ENCODE peak calls at places on chromosomes 11 and 22, in four cellular contexts. G is hepatocyte, N is Calu3, V is dorsolateral prefrontal cortex. Q is an unnamed sample.
A peak's percentile ranks its signal among the peaks of the same experiment; 100 is the strongest.

GRCh38 chr11:4580124-4580523 is 1.4 kb upstream of the OR52I2 start:
- DNase-seq in N (no peak), G (no peak), V (no peak), Q (no peak)

GRCh38 chr11:21769188-21769587 is 423.7 kb upstream of the ANO5 start:
- DNase-seq in N (no peak), G (no peak), V (no peak), Q (no peak)

GRCh38 chr11:34324466-34324865 is 33.3 kb downstream of the ABTB2 start:
- DNase-seq in V (no peak), G (no peak), N (no peak), Q (no peak)

GRCh38 chr11:101456812-101457211 is 127.0 kb downstream of the TRPC6 start:
- DNase-seq in N (no peak), G (peak; percentile 29), V (no peak), Q (no peak)

GRCh38 chr11:69000831-69001245 is 12.2 kb downstream of the MRGPRF start:
- DNase-seq in N (peak; percentile 43), G (peak; percentile 68), V (no peak), Q (no peak)

GRCh38 chr22:32325416-32325801 is 32.3 kb upstream of the RFPL3 start:
- DNase-seq in N (no peak), G (no peak), V (no peak), Q (no peak)

GRCh38 chr11:31872074-31872440 is 60.9 kb upstream of the PAX6 start:
- DNase-seq in N (no peak), V (no peak), G (no peak), Q (no peak)

GRCh38 chr22:37675930-37676571 is 615 bp downstream of the LGALS1 start:
- DNase-seq in V (no peak), N (peak; percentile 46), G (no peak), Q (no peak)

GRCh38 chr11:43936081-43936480 is 6.4 kb upstream of the C11orf96 start:
- DNase-seq in V (no peak), G (no peak), N (no peak), Q (no peak)

GRCh38 chr22:30542811-30543188 is 3.7 kb downstream of the SEC14L6 start:
- DNase-seq in G (no peak), V (no peak), N (no peak), Q (no peak)

GRCh38 chr11:31921066-31921465 is 109.9 kb upstream of the PAX6 start:
- DNase-seq in V (no peak), G (no peak), N (no peak), Q (no peak)

GRCh38 chr11:613369-613968 is 2.3 kb downstream of the IRF7 start:
- DNase-seq in N (peak; percentile 66), G (peak; percentile 89), V (peak; percentile 48), Q (no peak)

GRCh38 chr22:29346659-29347058 is 31.2 kb upstream of the RASL10A start:
- DNase-seq in N (no peak), G (no peak), V (peak; percentile 68), Q (no peak)

GRCh38 chr11:12862761-12863469 is 146.2 kb upstream of the RASSF10 start:
- DNase-seq in V (peak; percentile 43), G (peak; percentile 81), N (no peak), Q (peak; percentile 45)

GRCh38 chr22:43314611-43315010 is 28.6 kb downstream of the SCUBE1 start:
- DNase-seq in V (no peak), N (no peak), G (no peak), Q (no peak)
- TF ChIP-seq CTCF in V (no peak), N (no peak), G (no peak), Q (no peak)

GRCh38 chr22:20430641-20431519 is 6.7 kb downstream of the SCARF2 start:
- DNase-seq in G (peak; percentile 80), V (no peak), N (peak; percentile 75), Q (peak; percentile 64)
- TF ChIP-seq CTCF in G (peak; percentile 45), V (peak; percentile 13), N (peak; percentile 33), Q (peak; percentile 19)

GRCh38 chr11:125387991-125388390 is 108.1 kb downstream of the FEZ1 start:
- DNase-seq in N (no peak), G (no peak), V (no peak), Q (no peak)
- TF ChIP-seq CTCF in N (no peak), G (no peak), V (no peak), Q (no peak)

GRCh38 chr11:76857776-76858461 is 2.8 kb upstream of the ACER3 start:
- DNase-seq in N (no peak), V (no peak), G (no peak), Q (no peak)

GRCh38 chr11:76863196-76863777 is 2.6 kb downstream of the ACER3 start:
- DNase-seq in V (no peak), G (no peak), N (no peak), Q (no peak)

GRCh38 chr11:76859708-76860233 is 947 bp upstream of the ACER3 start:
- DNase-seq in N (no peak), V (no peak), G (no peak), Q (no peak)

GRCh38 chr11:76860539-76861475 is at the start of gene ACER3:
- DNase-seq in V (peak; percentile 79), N (peak; percentile 93), G (peak; percentile 98), Q (peak; percentile 95)

DNA sequence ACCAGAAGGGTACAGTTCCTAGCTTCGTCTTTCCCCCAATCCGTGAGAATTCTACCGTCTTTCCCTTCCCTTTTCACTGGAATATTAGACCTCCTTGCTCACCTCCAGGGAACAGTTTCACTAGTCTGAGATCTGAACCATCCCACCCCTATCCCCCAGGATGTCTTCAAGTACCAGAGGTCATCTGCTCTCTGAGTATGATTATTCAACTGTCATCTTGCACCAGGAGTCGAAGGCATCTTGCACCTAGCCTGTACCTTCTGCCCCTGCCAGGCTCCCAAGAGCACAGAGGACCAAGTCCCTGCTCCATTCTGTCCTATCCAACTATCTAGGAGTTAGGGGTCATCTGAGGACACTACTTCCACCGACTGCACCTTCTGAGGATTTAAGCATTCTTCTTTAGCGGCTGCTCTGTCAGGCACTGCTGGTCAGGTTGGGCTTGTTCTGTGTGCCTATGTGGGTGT is 804 bp downstream of the ACER3 start:
- DNase-seq in G (peak; percentile 16), V (no peak), N (no peak), Q (no peak)
- TF ChIP-seq CTCF in G (no peak), V (no peak), N (no peak), Q (no peak)

DNA sequence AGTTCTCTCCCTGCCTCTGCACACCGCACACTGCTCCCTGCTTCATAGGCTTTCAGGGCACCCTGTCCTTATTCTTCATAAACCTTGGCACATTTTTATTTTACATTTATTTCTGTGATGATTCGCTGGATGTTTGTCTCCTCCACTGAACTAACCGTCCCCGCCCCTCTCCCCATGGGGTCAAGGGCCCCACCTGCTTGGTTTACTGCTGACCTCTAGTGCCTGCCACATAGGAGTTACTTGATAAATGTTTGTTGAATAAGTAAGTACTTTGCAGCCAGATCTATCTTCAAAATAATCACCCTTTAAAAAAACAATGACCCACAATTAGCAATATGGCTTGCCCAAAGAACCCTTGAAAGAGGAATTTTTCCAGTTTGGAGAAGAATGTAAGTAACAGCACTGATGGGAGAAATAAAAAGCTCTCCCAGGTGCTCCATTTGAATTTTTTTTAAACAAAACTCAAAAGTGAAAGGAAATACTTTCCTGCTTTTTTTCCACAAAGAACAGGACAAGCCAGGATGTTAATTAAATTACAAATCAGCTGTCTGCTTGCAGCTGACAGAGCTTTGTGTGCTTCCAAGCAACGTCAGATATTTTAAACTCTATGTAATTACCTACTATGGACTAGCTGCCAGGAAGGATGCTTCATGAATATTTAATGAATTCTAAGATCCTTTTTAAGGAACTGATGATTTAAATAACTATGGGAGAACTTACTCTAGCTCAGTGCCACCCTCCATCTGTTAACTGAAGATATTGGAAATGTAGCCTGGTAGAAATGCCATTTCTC is 1083.6 kb downstream of the DLG2 start:
- DNase-seq in G (no peak), V (no peak), N (no peak), Q (no peak)
- TF ChIP-seq CTCF in G (no peak), V (no peak), N (no peak), Q (no peak)

GRCh38 chr22:34946339-34946985 is 119.5 kb upstream of the ISX start:
- DNase-seq in V (no peak), N (no peak), G (no peak), Q (no peak)

GRCh38 chr22:34943830-34944229 is 122.1 kb upstream of the ISX start:
- DNase-seq in N (no peak), V (no peak), G (no peak), Q (no peak)
- TF ChIP-seq CTCF in N (no peak), V (no peak), G (peak; percentile 14), Q (no peak)

DNA sequence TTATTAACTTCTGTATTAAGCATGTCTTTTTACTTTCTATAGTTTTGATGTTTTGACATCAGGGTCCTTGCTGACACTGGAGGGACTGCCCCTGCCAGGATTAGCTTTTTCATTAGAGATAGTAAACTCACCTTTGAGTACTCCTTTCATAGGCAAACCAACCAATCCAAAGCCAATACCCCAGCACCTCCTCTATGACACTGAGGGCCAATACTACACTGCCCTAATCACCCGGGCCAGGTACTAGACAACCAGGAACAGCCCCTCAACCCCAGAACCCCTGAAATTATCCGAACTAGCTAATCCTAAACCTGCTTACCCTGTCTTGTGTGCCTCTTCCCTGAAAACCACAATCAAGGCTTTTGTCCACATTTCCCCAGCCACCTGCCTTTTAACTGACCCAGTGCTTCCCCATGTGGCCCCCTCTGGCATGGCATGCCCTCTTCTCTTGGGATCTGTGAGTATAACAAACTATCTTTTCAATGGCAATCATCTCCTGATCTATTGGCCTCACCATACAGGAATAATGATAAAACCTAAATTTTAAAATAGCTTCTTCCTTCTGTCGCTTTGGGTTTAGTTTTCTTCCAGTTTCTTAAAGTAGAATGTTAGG is 31.2 kb downstream of the RAB6A start:
- DNase-seq in G (peak; percentile 12), V (peak; percentile 70), N (peak; percentile 56), Q (peak; percentile 35)
- TF ChIP-seq CTCF in G (no peak), V (peak; percentile 67), N (peak; percentile 74), Q (peak; percentile 63)